ENCODE peak calls at places on chromosomes 4 and X, in five cellular contexts. O is H9, K is H1, C is IMR-90, J is trophoblast cell. A is an unnamed sample.

GRCh38 chr4:42357325-42357724 is 40.0 kb upstream of the SHISA3 start:
- DNase-seq in O (no peak), K (no peak), C (no peak), J (no peak), A (no peak)

GRCh38 chr4:164012396-164013027 is 518.0 kb downstream of the TMA16 start:
- DNase-seq in O (peak; percentile 71), K (peak; percentile 56), C (no peak), J (peak; percentile 37), A (peak; percentile 56)

GRCh38 chr4:138982754-138983153 is 32.8 kb upstream of the NOCT start:
- DNase-seq in O (peak; percentile 25), K (peak; percentile 38), C (no peak), J (peak; percentile 43), A (no peak)

GRCh38 chrX:106959897-106960296 is 39.7 kb downstream of the CLDN2 start:
- DNase-seq in O (no peak), K (no peak), C (peak; percentile 33), J (no peak), A (no peak)

GRCh38 chr4:5144384-5144783 is 93.1 kb downstream of the STK32B start:
- DNase-seq in O (no peak), K (no peak), C (no peak), J (no peak), A (no peak)

GRCh38 chr4:156782491-156782890 is 189.1 kb downstream of the PDGFC start:
- DNase-seq in O (no peak), K (no peak), C (no peak), J (no peak), A (no peak)

GRCh38 chr4:180513076-180513475 is 1730.1 kb upstream of the TENM3 start:
- DNase-seq in O (no peak), K (no peak), C (no peak), J (no peak), A (no peak)

GRCh38 chrX:43456056-43456455 is 200.0 kb upstream of the MAOA start:
- DNase-seq in O (no peak), K (no peak), C (no peak), J (no peak), A (no peak)

GRCh38 chrX:10111364-10112148 is 45.2 kb upstream of the CLCN4 start:
- DNase-seq in O (no peak), K (no peak), C (peak; percentile 14), J (peak; percentile 61), A (no peak)

GRCh38 chr4:11021348-11021747 is 336.8 kb upstream of the CLNK start:
- DNase-seq in O (no peak), K (no peak), C (no peak), J (no peak), A (no peak)

GRCh38 chr4:141078871-141079270 is 54.4 kb downstream of the RNF150 start:
- DNase-seq in O (no peak), K (no peak), C (peak; percentile 71), J (no peak), A (no peak)

GRCh38 chr4:8730159-8730558 is 137.6 kb downstream of the CPZ start:
- DNase-seq in O (peak; percentile 17), K (no peak), C (no peak), J (no peak), A (no peak)

GRCh38 chr4:25466966-25467697 is 90.1 kb downstream of the ANAPC4 start:
- DNase-seq in O (no peak), K (no peak), C (no peak), J (no peak), A (no peak)

GRCh38 chrX:2188840-2189239 is 311.9 kb downstream of the DHRSX start:
- DNase-seq in O (no peak), K (no peak), C (no peak), J (no peak), A (no peak)
- H2BK120ac ChIP-seq in O (no peak overlapping the region), K (no peak overlapping the region), C (no peak overlapping the region), J (no peak overlapping the region), A (no peak overlapping the region)

GRCh38 chrX:134670241-134670811 is 12.1 kb upstream of the PLAC1 start:
- DNase-seq in O (no peak), K (no peak), C (peak; percentile 83), J (peak; percentile 23), A (no peak)
- H2BK120ac ChIP-seq in O (no peak overlapping the region), K (no peak overlapping the region), C (peak overlapping the region; percentile 98), J (no peak overlapping the region), A (no peak overlapping the region)

GRCh38 chr4:166887457-166887856 is 346.8 kb downstream of the SPOCK3 start:
- DNase-seq in O (no peak), K (no peak), C (no peak), J (no peak), A (no peak)
- H2BK120ac ChIP-seq in O (no peak overlapping the region), K (no peak overlapping the region), C (no peak overlapping the region), J (no peak overlapping the region), A (no peak overlapping the region)

DNA sequence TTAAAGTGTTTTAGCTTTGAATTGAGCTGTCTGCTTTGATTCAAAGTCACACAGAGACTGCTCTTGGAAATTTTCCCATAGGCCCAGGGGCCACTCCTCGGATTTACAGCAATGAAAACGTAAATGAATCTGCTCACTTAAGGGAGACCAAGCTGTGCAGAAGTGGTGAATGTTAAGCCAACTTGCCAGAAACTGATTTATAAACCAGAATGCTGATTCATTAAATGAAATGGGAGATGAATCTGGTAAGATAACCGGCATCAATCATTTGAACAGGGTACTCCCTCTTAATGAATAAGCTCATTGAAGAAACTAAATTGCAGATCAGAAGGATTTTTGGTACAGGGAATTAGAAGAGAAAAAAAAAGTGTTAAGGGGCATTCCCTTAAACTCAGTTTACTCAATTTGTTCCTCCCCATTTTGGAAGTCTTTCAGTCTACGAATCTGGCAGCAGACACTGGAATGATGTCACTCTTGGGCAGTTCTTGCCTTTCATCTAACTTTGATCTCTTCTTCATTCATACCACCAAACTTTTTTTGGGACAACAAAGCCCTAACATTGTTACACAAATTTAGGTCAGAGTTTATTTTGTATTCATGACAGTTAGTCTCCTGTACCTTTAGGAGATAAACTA is 363.3 kb upstream of the MAGEB2 start:
- DNase-seq in O (no peak), K (no peak), C (no peak), J (no peak), A (no peak)
- H2BK120ac ChIP-seq in O (no peak overlapping the region), K (no peak overlapping the region), C (no peak overlapping the region), J (no peak overlapping the region), A (no peak overlapping the region)